ENCODE peak calls at places on chromosome 14, in ten cellular contexts. C is myocyte; P is endodermal cell; I is mucosa of gallbladder; N is bronchial epithelial cell; Q is naive thymus-derived CD4-positive, alpha-beta T cell; A is iPS DF 6.9; L is T-helper 1 cell; X is OCI-LY7; R is stimulated activated CD4-positive, alpha-beta T cell treated with anti-CD3 and anti-CD28 coated beads, Interleukin-4, amount 100 ng/mL, for 48 hours. G is an unnamed sample.
A peak's percentile ranks its signal among the peaks of the same experiment; 100 is the strongest.

GRCh38 chr14:73630009-73630780 is 14.6 kb upstream of the DNAL1 start:
- DNase-seq in C (no peak), P (no peak), I (no peak), N (no peak), Q (no peak), A (no peak), L (no peak), X (no peak), R (no peak), G (no peak)

GRCh38 chr14:59272633-59273032 is 84.2 kb downstream of the DAAM1 start:
- DNase-seq in C (no peak), P (no peak), I (no peak), N (no peak), Q (no peak), A (no peak), L (no peak), X (no peak), R (no peak), G (no peak)

GRCh38 chr14:22084393-22085281 is 411.0 kb upstream of the OR4E1 start:
- DNase-seq in C (peak; percentile 53), P (no peak), I (peak; percentile 23), N (peak; percentile 64), Q (peak; percentile 54), A (no peak), L (no peak), X (peak; percentile 71), R (no peak), G (peak; percentile 35)

GRCh38 chr14:75188520-75189267 is 12.3 kb upstream of the TMED10 start:
- DNase-seq in C (no peak), P (no peak), I (peak; percentile 42), N (no peak), Q (no peak), A (no peak), L (no peak), X (peak; percentile 92), R (no peak), G (no peak)

GRCh38 chr14:67602995-67603545 is 3.0 kb upstream of the PIGH start:
- DNase-seq in C (no peak), P (no peak), I (no peak), N (peak; percentile 37), Q (no peak), A (no peak), L (no peak), X (peak; percentile 68), R (no peak), G (no peak)

GRCh38 chr14:91228112-91229004 is 16.1 kb downstream of the GPR68 start:
- DNase-seq in C (peak; percentile 52), P (peak; percentile 83), I (no peak), N (peak; percentile 96), Q (peak; percentile 60), A (no peak), L (peak; percentile 75), X (peak; percentile 61), R (peak; percentile 86), G (peak; percentile 74)

GRCh38 chr14:50082784-50083466 is 33.4 kb downstream of the VCPKMT start:
- DNase-seq in C (no peak), P (no peak), I (no peak), N (peak; percentile 76), Q (peak; percentile 86), A (no peak), L (peak; percentile 78), X (peak; percentile 58), R (peak; percentile 83), G (no peak)

GRCh38 chr14:35167496-35167895 is 45.1 kb downstream of the PRORP start:
- DNase-seq in C (no peak), P (no peak), I (no peak), N (no peak), Q (no peak), A (no peak), L (no peak), X (no peak), R (no peak), G (no peak)

GRCh38 chr14:62301076-62301475 is 538.9 kb downstream of the SNAPC1 start:
- DNase-seq in C (no peak), P (no peak), I (no peak), N (no peak), Q (no peak), A (no peak), L (no peak), X (no peak), R (no peak), G (no peak)

GRCh38 chr14:105491366-105492006 is 440 bp downstream of the TEDC1 start:
- DNase-seq in C (peak; percentile 23), P (peak; percentile 97), I (no peak), N (peak; percentile 48), Q (peak; percentile 70), A (no peak), L (peak; percentile 85), X (peak; percentile 85), R (peak; percentile 82), G (peak; percentile 90)

GRCh38 chr14:77372304-77372841 is 4.5 kb downstream of the TMED8 start:
- DNase-seq in C (no peak), P (no peak), I (no peak), N (peak; percentile 28), Q (no peak), A (no peak), L (no peak), X (peak; percentile 84), R (no peak), G (no peak)

GRCh38 chr14:101499513-101499912 is 61.8 kb upstream of the DIO3 start:
- DNase-seq in C (no peak), P (peak; percentile 9), I (no peak), N (no peak), Q (no peak), A (no peak), L (no peak), X (no peak), R (no peak), G (no peak)

GRCh38 chr14:68143341-68143807 is 323.8 kb downstream of the RAD51B start:
- DNase-seq in C (peak; percentile 98), P (no peak), I (peak; percentile 81), N (no peak), Q (no peak), A (no peak), L (no peak), X (no peak), R (no peak), G (no peak)

GRCh38 chr14:51873221-51873893 is 12.9 kb downstream of the GNG2 start:
- DNase-seq in C (peak; percentile 85), P (no peak), I (no peak), N (peak; percentile 85), Q (no peak), A (no peak), L (no peak), X (peak; percentile 13), R (no peak), G (no peak)